ENCODE peak calls at places on chromosomes 1 and 21, in seven cellular contexts. F is AG09319; Q is CD8-positive, alpha-beta T cell; L is IMR-90; K is lower lobe of right lung; O is prostate gland; H is dorsolateral prefrontal cortex. D is an unnamed sample.

GRCh38 chr1:28509705-28510349 is 4.0 kb downstream of the RCC1 start:
- DNase-seq in O (no peak), F (no peak), K (no peak), L (no peak), Q (peak), H (no peak), D (peak)

GRCh38 chr1:17181785-17182464 is 23.0 kb upstream of the PADI1 start:
- DNase-seq in K (no peak), H (no peak), F (no peak), L (no peak), O (no peak), Q (no peak), D (no peak)

GRCh38 chr1:155645024-155645423 is 35.0 kb downstream of the MSTO1 start:
- DNase-seq in Q (no peak), K (no peak), F (no peak), H (no peak), O (no peak), L (no peak), D (no peak)

GRCh38 chr1:100834779-100835645 is 59.6 kb downstream of the EXTL2 start:
- DNase-seq in K (no peak), H (peak), O (no peak), F (no peak), Q (no peak), L (peak), D (no peak)

GRCh38 chr1:110056776-110057175 is 13.7 kb downstream of the ALX3 start:
- DNase-seq in L (peak), O (no peak), F (no peak), H (no peak), K (no peak), Q (no peak), D (peak)

GRCh38 chr1:53327183-53327941 is 508 bp downstream of the LRP8 start:
- DNase-seq in O (no peak), Q (peak), F (no peak), K (peak), L (peak), H (peak), D (peak)

GRCh38 chr1:30413111-30413440 is 310.3 kb downstream of the MATN1 start:
- DNase-seq in O (no peak), F (no peak), H (no peak), L (no peak), Q (no peak), K (no peak), D (no peak)

GRCh38 chr1:160291248-160292220 is 6.6 kb upstream of the PEX19 start:
- DNase-seq in F (peak), L (peak), H (peak), O (peak), K (peak), Q (peak), D (peak)

GRCh38 chr21:37868896-37869295 is 47.4 kb downstream of the KCNJ6 start:
- DNase-seq in F (no peak), K (no peak), Q (no peak), L (peak), O (no peak), H (no peak), D (no peak)

GRCh38 chr1:173295995-173296394 is 88.9 kb upstream of the TNFSF4 start:
- DNase-seq in O (no peak), K (no peak), L (peak), H (no peak), Q (no peak), F (no peak), D (no peak)

GRCh38 chr1:25810341-25811299 is 9.1 kb upstream of the MTFR1L start:
- DNase-seq in H (peak), F (no peak), O (peak), K (peak), L (peak), Q (peak), D (peak)

GRCh38 chr1:25809283-25809926 is 9.4 kb downstream of the SELENON start:
- DNase-seq in Q (no peak), K (no peak), F (no peak), O (peak), H (no peak), L (no peak), D (no peak)

GRCh38 chr1:25807480-25808390 is 7.7 kb downstream of the SELENON start:
- DNase-seq in L (no peak), H (no peak), O (no peak), F (no peak), Q (no peak), K (no peak), D (no peak)

GRCh38 chr1:25809929-25810328 is 9.8 kb upstream of the MTFR1L start:
- DNase-seq in O (no peak), F (no peak), L (no peak), H (no peak), Q (no peak), K (no peak), D (no peak)

DNA sequence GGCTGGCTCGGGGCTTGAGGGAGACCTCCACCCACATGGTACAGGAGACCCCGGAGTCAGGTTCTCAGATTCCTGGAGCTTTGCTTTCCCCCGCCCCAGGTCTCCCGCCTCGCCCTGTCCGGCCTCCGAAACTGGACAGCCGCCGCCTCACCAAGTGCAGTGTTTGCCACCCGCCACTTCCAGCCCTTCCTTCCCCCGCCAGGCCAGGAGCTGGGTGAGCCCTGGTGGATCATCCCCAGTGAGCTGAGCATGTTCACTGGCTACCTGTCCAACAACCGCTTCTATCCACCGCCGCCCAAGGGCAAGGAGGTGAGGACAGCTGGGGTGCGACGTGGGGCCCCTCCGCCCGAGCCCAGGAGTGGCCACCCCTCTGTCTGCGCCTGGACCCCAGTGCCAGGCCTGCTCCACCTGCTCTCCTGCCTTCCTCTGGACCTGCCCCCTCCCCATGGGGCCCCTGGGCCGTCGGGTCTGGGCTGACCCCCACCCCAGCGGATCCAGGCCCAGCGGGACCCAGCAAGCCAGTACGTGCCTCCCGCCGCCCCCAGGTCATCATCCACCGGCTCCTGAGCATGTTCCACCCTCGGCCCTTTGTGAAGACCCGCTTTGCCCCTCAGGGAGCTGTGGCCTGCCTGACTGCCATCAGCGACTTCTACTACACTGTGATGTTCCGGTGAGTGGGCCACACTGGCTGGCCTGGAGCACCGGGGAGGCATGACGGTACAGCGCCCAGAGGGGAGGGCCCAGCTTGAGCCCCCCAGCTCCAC is 8.7 kb downstream of the SELENON start:
- DNase-seq in H (no peak), K (no peak), Q (no peak), L (no peak), O (no peak), F (no peak), D (no peak)
- TF ChIP-seq CTCF in H (no peak), K (no peak), Q (no peak), L (no peak), O (no peak), F (no peak), D (no peak)

DNA sequence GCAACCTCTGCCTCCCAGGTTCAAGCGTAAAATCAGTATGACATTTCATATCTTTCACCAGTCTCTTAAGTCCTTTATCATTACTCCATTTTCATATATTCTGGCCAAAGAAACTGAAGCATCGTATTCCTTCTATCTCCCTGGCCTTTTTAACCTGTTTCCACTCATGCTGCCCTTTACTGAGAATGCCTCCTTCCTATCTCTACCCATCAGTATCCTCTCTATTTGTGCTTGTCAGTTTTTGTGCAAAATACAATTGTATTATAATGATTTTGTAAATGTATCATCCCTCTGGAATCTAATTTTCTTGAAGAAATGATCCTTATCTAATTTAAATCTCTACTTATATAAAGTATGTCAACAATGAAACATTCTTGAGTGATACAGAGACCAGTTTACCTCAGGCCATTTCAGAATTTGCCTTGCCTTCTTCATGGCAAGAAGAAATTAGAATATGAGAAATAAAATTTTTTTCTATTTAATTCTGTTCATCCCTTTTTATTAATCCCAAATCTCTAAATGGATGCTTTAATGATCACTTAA is 59.1 kb upstream of the TEKT2 start:
- DNase-seq in H (no peak), K (no peak), O (no peak), F (no peak), L (no peak), Q (no peak), D (no peak)
- TF ChIP-seq CTCF in H (no peak), K (no peak), O (no peak), F (no peak), L (no peak), Q (no peak), D (no peak)

DNA sequence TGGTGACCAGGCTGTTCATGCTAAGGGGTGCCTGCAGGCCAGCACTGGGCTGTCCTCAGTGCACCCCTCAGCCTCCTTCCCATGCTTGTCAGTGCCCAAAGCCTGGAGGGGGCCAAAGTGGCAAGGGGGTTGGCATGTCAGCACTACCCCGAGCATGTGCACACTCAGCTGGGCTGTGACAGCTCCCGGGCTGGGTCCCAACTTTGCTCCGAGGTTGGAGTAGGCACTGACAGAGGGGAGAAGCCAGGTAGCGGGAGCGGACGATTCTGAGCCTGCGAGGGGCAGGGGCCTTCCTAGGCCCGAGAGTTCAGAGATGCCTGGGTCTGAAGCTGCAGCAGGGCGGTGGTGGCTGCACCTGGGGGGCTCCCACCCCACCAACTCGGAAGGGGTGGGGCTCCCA is 119.0 kb downstream of the MAST2 start:
- DNase-seq in Q (no peak), H (no peak), O (no peak), F (no peak), K (no peak), L (no peak), D (no peak)
- TF ChIP-seq CTCF in Q (no peak), H (no peak), O (no peak), F (no peak), K (no peak), L (no peak), D (no peak)

GRCh38 chr1:209936125-209936524 is 1.9 kb upstream of the SYT14 start:
- DNase-seq in O (no peak), Q (no peak), L (no peak), F (no peak), K (no peak), H (no peak), D (no peak)

DNA sequence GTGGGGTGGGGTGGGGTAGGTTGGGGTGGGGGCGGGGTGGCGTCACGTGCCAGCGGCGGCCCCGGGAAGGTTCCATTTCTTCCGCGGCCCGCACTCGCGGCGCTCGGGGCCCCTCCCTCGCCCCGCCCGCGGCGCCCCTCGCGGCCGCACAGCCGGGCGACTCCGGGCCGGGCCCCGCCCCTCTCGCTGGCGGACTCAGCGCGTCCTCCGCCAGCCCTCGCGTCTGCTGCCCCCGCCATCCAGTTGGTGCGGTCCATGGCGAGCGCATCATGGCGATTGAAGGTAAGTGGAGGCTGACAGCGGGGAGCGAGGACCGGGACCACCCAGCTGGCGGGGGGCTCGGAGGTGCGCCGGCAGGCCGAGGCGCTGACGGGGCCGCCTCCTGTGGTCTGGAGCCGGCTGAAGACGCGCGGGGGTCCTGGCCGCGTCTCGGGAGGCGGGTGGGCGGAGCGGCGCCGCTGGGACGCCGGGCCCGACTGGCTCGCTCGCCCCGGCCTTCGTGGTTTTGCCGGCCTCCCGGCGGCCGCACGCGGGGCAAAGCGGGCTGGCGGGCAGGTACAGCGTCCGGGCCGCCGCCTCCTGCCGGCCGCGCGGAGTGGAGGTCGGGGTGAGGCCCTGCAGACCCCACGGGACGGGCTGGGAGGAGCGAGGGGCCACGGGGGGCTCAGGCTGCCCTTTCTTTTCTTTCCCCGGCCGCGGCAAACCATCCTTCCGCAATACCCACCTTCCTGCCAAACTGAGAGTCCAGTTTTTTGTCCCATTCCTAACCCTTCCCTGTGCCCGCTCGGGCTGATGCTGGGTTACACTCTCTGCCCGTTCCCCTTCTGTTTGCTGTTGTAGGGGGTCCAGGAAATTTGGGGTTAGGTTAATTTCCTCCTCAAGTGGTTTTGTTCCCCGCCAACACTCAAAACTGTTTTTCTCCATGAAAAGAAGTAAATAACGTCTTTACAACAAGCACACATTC is at the start of gene SYT14:
- DNase-seq in Q (no peak), L (peak), F (peak), O (no peak), K (no peak), H (peak), D (peak)
- TF ChIP-seq CTCF in Q (no peak), L (no peak), F (peak), O (no peak), K (no peak), H (no peak), D (peak)

D was measured in astrocyte of the spinal cord.